ENCODE peak calls at places on chromosomes 2 and 18, in four cellular contexts. One of them, this sample, is unnamed.
A peak's percentile ranks its signal among the peaks of the same experiment; 100 is the strongest.

GRCh38 chr2:173851256-173851655 is 113.9 kb downstream of the SP3 start:
- DNase-seq in GDM1: no peak
- DNase-seq in T-helper 2 cell: no peak
- DNase-seq in ELR: no peak
- DNase-seq in this sample: peak; percentile 33

GRCh38 chr2:121185111-121185510 is 99.9 kb downstream of the TFCP2L1 start:
- DNase-seq in GDM1: no peak
- DNase-seq in T-helper 2 cell: no peak
- DNase-seq in ELR: no peak
- DNase-seq in this sample: no peak

GRCh38 chr2:189350515-189351209 is 90.6 kb upstream of the WDR75 start:
- DNase-seq in GDM1: no peak
- DNase-seq in T-helper 2 cell: no peak
- DNase-seq in ELR: peak; percentile 44
- DNase-seq in this sample: peak; percentile 98

GRCh38 chr2:58521803-58522602 is 280.9 kb upstream of the FANCL start:
- DNase-seq in GDM1: no peak
- DNase-seq in T-helper 2 cell: no peak
- DNase-seq in ELR: peak; percentile 39
- DNase-seq in this sample: no peak

GRCh38 chr2:1701556-1702185 is 42.6 kb downstream of the PXDN start:
- DNase-seq in GDM1: no peak
- DNase-seq in T-helper 2 cell: no peak
- DNase-seq in ELR: no peak
- DNase-seq in this sample: no peak

GRCh38 chr2:56244911-56245530 is 61.2 kb downstream of the CCDC85A start:
- DNase-seq in GDM1: no peak
- DNase-seq in T-helper 2 cell: no peak
- DNase-seq in ELR: no peak
- DNase-seq in this sample: no peak

GRCh38 chr2:240902615-240903041 is 3.5 kb upstream of the CROCC2 start:
- DNase-seq in GDM1: no peak
- DNase-seq in T-helper 2 cell: no peak
- DNase-seq in ELR: no peak
- DNase-seq in this sample: no peak

GRCh38 chr18:55102958-55103456 is 143.7 kb upstream of the CCDC68 start:
- DNase-seq in GDM1: no peak
- DNase-seq in T-helper 2 cell: no peak
- DNase-seq in ELR: no peak
- DNase-seq in this sample: no peak

GRCh38 chr2:44015239-44015638 is 19.4 kb upstream of the LRPPRC start:
- DNase-seq in GDM1: no peak
- DNase-seq in T-helper 2 cell: no peak
- DNase-seq in ELR: no peak
- DNase-seq in this sample: no peak

GRCh38 chr2:226031962-226032441 is 632.5 kb downstream of the NYAP2 start:
- DNase-seq in GDM1: no peak
- DNase-seq in T-helper 2 cell: no peak
- DNase-seq in ELR: peak; percentile 23
- DNase-seq in this sample: no peak

GRCh38 chr2:152075427-152076050 is 23.3 kb downstream of the CACNB4 start:
- DNase-seq in GDM1: no peak
- DNase-seq in T-helper 2 cell: no peak
- DNase-seq in ELR: no peak
- DNase-seq in this sample: no peak

GRCh38 chr2:14148186-14148585 is 484.3 kb upstream of the LRATD1 start:
- DNase-seq in GDM1: no peak
- DNase-seq in T-helper 2 cell: no peak
- DNase-seq in ELR: peak; percentile 68
- DNase-seq in this sample: no peak

GRCh38 chr2:96700086-96700485 is 39.8 kb downstream of the LMAN2L start:
- DNase-seq in GDM1: no peak
- DNase-seq in T-helper 2 cell: no peak
- DNase-seq in ELR: no peak
- DNase-seq in this sample: no peak

GRCh38 chr2:37730037-37730813 is 58.8 kb upstream of the CDC42EP3 start:
- DNase-seq in GDM1: no peak
- DNase-seq in T-helper 2 cell: no peak
- DNase-seq in ELR: peak; percentile 17
- DNase-seq in this sample: no peak

GRCh38 chr2:54574107-54574859 is 118.2 kb downstream of the SPTBN1 start:
- DNase-seq in GDM1: no peak
- DNase-seq in T-helper 2 cell: peak; percentile 31
- DNase-seq in ELR: peak; percentile 30
- DNase-seq in this sample: no peak

GRCh38 chr18:39389800-39390379 is 1824.3 kb upstream of the CELF4 start:
- DNase-seq in GDM1: no peak
- DNase-seq in T-helper 2 cell: no peak
- DNase-seq in ELR: no peak
- DNase-seq in this sample: no peak

GRCh38 chr2:146602856-146603255 is 1242.0 kb upstream of the ACVR2A start:
- DNase-seq in GDM1: no peak
- DNase-seq in T-helper 2 cell: no peak
- DNase-seq in ELR: peak; percentile 3
- DNase-seq in this sample: no peak

GRCh38 chr2:101961287-101962242 is 30.2 kb upstream of the IL1R2 start:
- DNase-seq in GDM1: no peak
- DNase-seq in T-helper 2 cell: no peak
- DNase-seq in ELR: no peak
- DNase-seq in this sample: peak; percentile 98

GRCh38 chr2:237864030-237864931 is 4.9 kb downstream of the RAMP1 start:
- DNase-seq in GDM1: no peak
- DNase-seq in T-helper 2 cell: no peak
- DNase-seq in ELR: no peak
- DNase-seq in this sample: no peak

GRCh38 chr2:169303579-169304285 is 58.6 kb downstream of the LRP2 start:
- DNase-seq in GDM1: no peak
- DNase-seq in T-helper 2 cell: no peak
- DNase-seq in ELR: no peak
- DNase-seq in this sample: no peak

GRCh38 chr2:18378020-18378653 is 182.3 kb downstream of the RDH14 start:
- DNase-seq in GDM1: no peak
- DNase-seq in T-helper 2 cell: no peak
- DNase-seq in ELR: peak; percentile 62
- DNase-seq in this sample: peak; percentile 23

GRCh38 chr18:58862851-58863538 is 1.7 kb upstream of the ZNF532 start:
- DNase-seq in GDM1: no peak
- DNase-seq in T-helper 2 cell: no peak
- DNase-seq in ELR: peak; percentile 67
- DNase-seq in this sample: no peak

GRCh38 chr2:47528874-47529273 is 125.9 kb downstream of the MSH2 start:
- DNase-seq in GDM1: no peak
- DNase-seq in T-helper 2 cell: no peak
- DNase-seq in ELR: peak; percentile 55
- DNase-seq in this sample: peak; percentile 4

GRCh38 chr18:62637807-62638687 is 77.3 kb upstream of the PHLPP1 start:
- DNase-seq in GDM1: peak; percentile 58
- DNase-seq in T-helper 2 cell: peak; percentile 25
- DNase-seq in ELR: peak; percentile 32
- DNase-seq in this sample: no peak

GRCh38 chr18:3035635-3036034 is 22.7 kb upstream of the LPIN2 start:
- DNase-seq in GDM1: no peak
- DNase-seq in T-helper 2 cell: no peak
- DNase-seq in ELR: no peak
- DNase-seq in this sample: no peak

GRCh38 chr2:226307440-226308365 is 491.9 kb downstream of the IRS1 start:
- DNase-seq in GDM1: no peak
- DNase-seq in T-helper 2 cell: no peak
- DNase-seq in ELR: no peak
- DNase-seq in this sample: no peak

GRCh38 chr2:134690629-134691215 is 28.1 kb downstream of the TMEM163 start:
- DNase-seq in GDM1: no peak
- DNase-seq in T-helper 2 cell: no peak
- DNase-seq in ELR: no peak
- DNase-seq in this sample: no peak

GRCh38 chr2:187615364-187615763 is 61.1 kb upstream of the TFPI start:
- DNase-seq in GDM1: no peak
- DNase-seq in T-helper 2 cell: no peak
- DNase-seq in ELR: no peak
- DNase-seq in this sample: no peak

GRCh38 chr2:106849253-106849652 is 36.7 kb downstream of the ST6GAL2 start:
- DNase-seq in GDM1: no peak
- DNase-seq in T-helper 2 cell: no peak
- DNase-seq in ELR: no peak
- DNase-seq in this sample: no peak

GRCh38 chr2:44268259-44268649 is 7.0 kb upstream of the SLC3A1 start:
- DNase-seq in GDM1: no peak
- DNase-seq in T-helper 2 cell: no peak
- DNase-seq in ELR: peak; percentile 63
- DNase-seq in this sample: no peak

GRCh38 chr2:106011380-106011779 is 182.7 kb downstream of the UXS1 start:
- DNase-seq in GDM1: no peak
- DNase-seq in T-helper 2 cell: no peak
- DNase-seq in ELR: no peak
- DNase-seq in this sample: no peak

GRCh38 chr2:55618025-55618648 is 715 bp upstream of the PPP4R3B start:
- DNase-seq in GDM1: peak; percentile 27
- DNase-seq in T-helper 2 cell: no peak
- DNase-seq in ELR: peak; percentile 43
- DNase-seq in this sample: no peak

GRCh38 chr2:239734436-239735005 is 290.6 kb downstream of the NDUFA10 start:
- DNase-seq in GDM1: no peak
- DNase-seq in T-helper 2 cell: no peak
- DNase-seq in ELR: no peak
- DNase-seq in this sample: no peak

GRCh38 chr2:186588940-186589732 is 720 bp upstream of the ITGAV start:
- DNase-seq in GDM1: no peak
- DNase-seq in T-helper 2 cell: no peak
- DNase-seq in ELR: peak; percentile 18
- DNase-seq in this sample: no peak

GRCh38 chr2:224098473-224098872 is 59.4 kb upstream of the SERPINE2 start:
- DNase-seq in GDM1: no peak
- DNase-seq in T-helper 2 cell: no peak
- DNase-seq in ELR: no peak
- DNase-seq in this sample: no peak

GRCh38 chr2:74935883-74936483 is 22.5 kb upstream of the POLE4 start:
- DNase-seq in GDM1: no peak
- DNase-seq in T-helper 2 cell: no peak
- DNase-seq in ELR: no peak
- DNase-seq in this sample: no peak

GRCh38 chr2:11482473-11483031 is 16.6 kb upstream of the E2F6 start:
- DNase-seq in GDM1: no peak
- DNase-seq in T-helper 2 cell: no peak
- DNase-seq in ELR: no peak
- DNase-seq in this sample: no peak